ENCODE peak calls at places on chromosomes 2 and 18, in six cellular contexts. Z, U, I, Y, A and P are unnamed samples.

GRCh38 chr2:190023860-190024259 is 38.7 kb downstream of the MSTN start:
- DNase-seq in U (no peak), Z (peak; percentile 49), A (no peak), I (peak; percentile 30), Y (peak; percentile 32), P (no peak)

GRCh38 chr2:11809586-11810236 is 63.3 kb downstream of the LPIN1 start:
- DNase-seq in A (no peak), U (no peak), Y (no peak), I (no peak), Z (no peak), P (no peak)

GRCh38 chr2:163405298-163405697 is 330.5 kb downstream of the FIGN start:
- DNase-seq in Y (no peak), Z (no peak), U (no peak), I (no peak), A (no peak), P (no peak)

GRCh38 chr2:17951563-17951962 is 73.1 kb downstream of the KCNS3 start:
- DNase-seq in A (no peak), Y (no peak), U (no peak), I (no peak), Z (no peak), P (no peak)

GRCh38 chr2:231928901-231929725 is 2.9 kb upstream of the NPPC start:
- DNase-seq in I (no peak), U (peak; percentile 21), Y (no peak), Z (no peak), A (no peak), P (no peak)

GRCh38 chr2:45170976-45171514 is 161.8 kb upstream of the SIX2 start:
- DNase-seq in A (no peak), U (no peak), I (no peak), Z (no peak), Y (no peak), P (no peak)

GRCh38 chr18:22604390-22604985 is 186.8 kb upstream of the CTAGE1 start:
- DNase-seq in U (peak; percentile 80), Z (peak; percentile 36), Y (no peak), I (no peak), A (no peak), P (no peak)

GRCh38 chr18:75110846-75111415 is 98.0 kb downstream of the PTGR3 start:
- DNase-seq in Y (no peak), Z (no peak), A (no peak), I (no peak), U (peak; percentile 64), P (no peak)

GRCh38 chr2:29549069-29549380 is 372.4 kb downstream of the ALK start:
- DNase-seq in A (no peak), U (no peak), Y (no peak), Z (no peak), I (no peak), P (peak; percentile 10)

GRCh38 chr18:41975287-41975683 is 20.3 kb downstream of the PIK3C3 start:
- DNase-seq in I (no peak), U (no peak), Z (no peak), A (no peak), Y (no peak), P (no peak)

GRCh38 chr2:53075760-53076159 is 691.8 kb upstream of the CHAC2 start:
- DNase-seq in Z (no peak), U (no peak), I (no peak), Y (no peak), A (no peak), P (no peak)

GRCh38 chr18:36769611-36770314 is 59.0 kb downstream of the TPGS2 start:
- DNase-seq in I (no peak), Z (no peak), A (peak; percentile 72), U (no peak), Y (no peak), P (peak; percentile 74)

GRCh38 chr2:29113891-29114321 is 1.3 kb upstream of the CLIP4 start:
- DNase-seq in I (peak; percentile 84), Z (peak; percentile 73), Y (peak; percentile 46), A (no peak), U (no peak), P (no peak)

GRCh38 chr2:179751184-179751809 is 110.1 kb downstream of the ZNF385B start:
- DNase-seq in Y (no peak), Z (peak; percentile 47), A (no peak), U (no peak), I (peak; percentile 10), P (no peak)

GRCh38 chr2:67899187-67899586 is 163.6 kb downstream of the C1D start:
- DNase-seq in I (no peak), Z (no peak), A (no peak), U (no peak), Y (no peak), P (no peak)

GRCh38 chr2:147017976-147018645 is 826.7 kb upstream of the ACVR2A start:
- DNase-seq in I (no peak), U (no peak), A (no peak), Y (no peak), Z (no peak), P (no peak)

GRCh38 chr2:9800639-9800974 is 42.7 kb upstream of the TAF1B start:
- DNase-seq in A (no peak), Z (no peak), U (no peak), Y (no peak), I (no peak), P (no peak)

GRCh38 chr2:121489944-121490585 is 40.6 kb upstream of the RNU4ATAC start:
- DNase-seq in U (no peak), I (no peak), Y (no peak), Z (no peak), A (no peak), P (no peak)

GRCh38 chr2:119431976-119432881 is 575 bp downstream of the TMEM37 start:
- DNase-seq in A (peak; percentile 35), Z (peak; percentile 9), Y (no peak), I (no peak), U (no peak), P (no peak)

GRCh38 chr2:114170070-114170469 is 272.4 kb upstream of the DPP10 start:
- DNase-seq in I (no peak), U (no peak), Z (no peak), A (no peak), Y (no peak), P (no peak)

GRCh38 chr2:172554352-172555271 is 1.3 kb upstream of the PDK1 start:
- DNase-seq in I (no peak), Z (no peak), U (no peak), A (no peak), Y (no peak), P (no peak)

DNA sequence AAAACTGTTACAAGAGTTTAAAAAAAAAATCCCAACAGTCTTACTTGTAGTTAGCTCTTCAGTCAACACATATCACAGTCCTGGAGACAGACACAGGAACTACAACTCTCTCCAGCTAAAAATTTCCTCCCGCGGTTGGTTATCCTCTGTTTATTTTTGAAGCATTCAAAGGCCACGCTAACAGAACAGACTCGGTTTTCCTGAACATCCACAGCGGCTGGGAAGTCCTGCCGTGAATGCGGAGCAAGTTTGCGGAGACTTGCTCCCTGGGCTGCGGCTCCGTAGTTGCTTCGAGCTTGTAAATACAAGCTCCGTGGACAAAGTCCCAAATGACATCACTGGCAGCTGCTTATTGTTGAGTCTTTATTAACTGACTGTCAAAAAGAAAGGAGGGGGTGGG is at the start of gene NCKAP5:
- DNase-seq in Z (peak; percentile 82), A (no peak), I (no peak), U (no peak), Y (no peak), P (no peak)
- TF ChIP-seq CTCF in Z (peak; percentile 24), A (no peak), I (no peak), U (no peak), Y (no peak), P (no peak)

DNA sequence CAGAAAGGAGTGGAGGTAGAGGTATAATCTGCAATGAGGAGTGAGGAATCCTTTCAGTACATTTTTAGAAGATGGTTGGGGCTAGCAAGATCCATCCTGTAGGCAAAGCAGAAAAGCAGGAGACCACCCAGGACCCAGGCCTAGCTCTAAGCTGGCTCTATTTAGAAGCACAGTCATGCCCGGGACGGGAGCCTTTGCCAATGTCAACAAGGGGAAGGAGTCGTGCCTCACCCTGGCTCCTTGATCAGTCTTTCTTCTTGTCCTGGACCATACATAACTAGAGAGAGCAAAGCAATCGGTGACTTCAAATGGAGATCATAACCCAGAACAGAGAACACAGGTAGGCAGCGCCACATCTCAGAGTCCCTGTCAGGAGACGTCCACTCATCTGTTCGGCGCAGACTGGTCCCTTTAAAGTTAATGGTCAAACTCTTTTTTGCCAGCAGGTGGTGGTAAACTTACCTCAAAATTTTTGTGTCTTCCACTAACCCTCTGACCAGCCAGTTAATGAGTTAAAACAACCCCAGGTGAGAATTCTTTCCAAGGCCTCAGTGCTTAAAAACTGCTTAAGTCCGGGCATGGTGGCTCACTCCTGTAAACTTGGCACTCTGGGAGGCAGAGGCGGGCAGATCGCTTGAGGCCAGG is 8.0 kb downstream of the MC5R start:
- DNase-seq in A (peak; percentile 47), I (no peak), Y (no peak), Z (no peak), U (no peak), P (no peak)
- TF ChIP-seq CTCF in A (peak; percentile 61), I (peak; percentile 47), Y (no peak), Z (no peak), U (no peak), P (no peak)

GRCh38 chr2:84865181-84865783 is 15.6 kb downstream of the TRABD2A start:
- DNase-seq in U (no peak), Z (peak; percentile 43), I (no peak), A (no peak), Y (no peak), P (no peak)
- TF ChIP-seq CTCF in U (no peak), Z (peak; percentile 43), I (peak; percentile 63), A (no peak), Y (peak; percentile 26), P (no peak)

DNA sequence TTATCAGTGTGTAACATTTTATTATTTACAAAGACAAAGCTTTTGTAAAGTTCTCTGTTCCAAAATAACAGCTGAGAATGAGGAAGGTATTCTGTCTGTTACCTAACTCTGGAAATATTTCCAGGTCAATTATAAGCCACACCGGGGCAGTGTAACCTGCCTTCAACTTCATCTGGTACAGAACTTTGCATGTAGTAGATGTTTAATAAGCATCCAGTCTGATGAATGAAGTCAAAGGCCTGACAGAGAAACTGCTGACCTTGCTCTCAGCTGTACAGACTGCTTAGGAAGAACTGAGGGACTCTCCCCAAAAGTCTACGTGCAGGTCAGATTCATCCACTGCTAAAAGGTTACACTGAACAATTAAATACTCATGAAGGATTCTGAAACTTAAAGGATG is 43.3 kb downstream of the WDFY1 start:
- DNase-seq in U (no peak), Z (no peak), A (no peak), Y (no peak), I (no peak), P (no peak)
- TF ChIP-seq CTCF in U (no peak), Z (no peak), A (no peak), Y (no peak), I (no peak), P (no peak)